ENCODE peak calls at places on chromosomes 12 and 14, in six cellular contexts. L is hepatocyte, M is MM.1S, I is astrocyte, K is GM23248, H is H1. R is an unnamed sample.

GRCh38 chr14:20499108-20499507 is 6.2 kb upstream of the RNASE10 start:
- DNase-seq in L (no peak), M (no peak), I (no peak), K (no peak), H (peak), R (no peak)

GRCh38 chr12:124914392-124915248 is at the start of gene UBC:
- DNase-seq in L (peak), M (peak), I (peak), K (peak), H (no peak), R (peak)

GRCh38 chr12:11787921-11788849 is 138.7 kb downstream of the ETV6 start:
- DNase-seq in L (no peak), M (no peak), I (no peak), K (no peak), H (no peak), R (no peak)

GRCh38 chr12:64034901-64035576 is 187.1 kb downstream of the KICS2 start:
- DNase-seq in L (no peak), M (peak), I (no peak), K (no peak), H (no peak), R (no peak)

GRCh38 chr12:47722136-47722834 is 3.0 kb downstream of the ENDOU start:
- DNase-seq in L (no peak), M (no peak), I (no peak), K (no peak), H (no peak), R (no peak)

GRCh38 chr14:104794099-104794498 is 1.4 kb downstream of the AKT1 start:
- DNase-seq in L (peak), M (no peak), I (peak), K (peak), H (peak), R (no peak)

GRCh38 chr14:49896956-49897355 is 4.1 kb downstream of the ARF6 start:
- DNase-seq in L (no peak), M (no peak), I (no peak), K (no peak), H (no peak), R (peak)

GRCh38 chr14:64966976-64967375 is 5.2 kb downstream of the RAB15 start:
- DNase-seq in L (peak), M (no peak), I (no peak), K (no peak), H (no peak), R (no peak)

GRCh38 chr12:111445311-111446043 is 39.8 kb downstream of the SH2B3 start:
- DNase-seq in L (no peak), M (no peak), I (no peak), K (peak), H (no peak), R (no peak)

GRCh38 chr12:126139355-126139754 is 1074.1 kb downstream of the AACS start:
- DNase-seq in L (no peak), M (no peak), I (no peak), K (no peak), H (no peak), R (no peak)

GRCh38 chr14:91233936-91234790 is 10.3 kb downstream of the GPR68 start:
- DNase-seq in L (no peak), M (no peak), I (no peak), K (no peak), H (no peak), R (no peak)

DNA sequence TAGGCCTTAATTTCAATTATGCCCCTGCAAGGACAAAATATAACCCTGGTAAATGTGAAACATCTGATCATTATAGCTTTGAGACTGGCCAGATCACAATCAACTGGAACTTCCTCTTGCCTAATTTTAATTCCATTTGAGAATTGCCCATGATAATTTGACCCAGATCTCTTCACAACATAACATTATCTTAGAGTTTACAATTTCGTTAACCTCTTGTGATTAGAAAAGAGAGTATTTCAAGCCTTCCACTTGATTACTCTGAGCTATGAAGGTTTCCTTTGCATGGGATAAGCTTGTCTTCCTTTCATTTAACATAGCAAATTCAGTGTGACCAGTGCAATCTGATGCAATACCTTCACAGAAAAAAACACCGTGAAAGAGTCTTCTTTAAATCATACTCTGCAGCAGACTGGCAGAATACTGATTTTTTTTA is 143.6 kb downstream of the DUSP6 start:
- DNase-seq in L (no peak), M (no peak), I (no peak), K (peak), H (no peak), R (no peak)
- H2AFZ ChIP-seq in L (peak), M (no peak), I (no peak), K (peak), H (peak), R (no peak)

GRCh38 chr12:54300732-54301427 is at the start of gene NFE2:
- DNase-seq in L (peak), M (peak), I (peak), K (peak), H (peak), R (peak)
- H3K4me3 ChIP-seq in L (no peak), M (no peak), I (peak), K (peak), H (peak), R (no peak)

GRCh38 chr12:59737725-59738463 is 142.1 kb downstream of the SLC16A7 start:
- DNase-seq in L (no peak), M (peak), I (peak), K (peak), H (no peak), R (no peak)
- H2AFZ ChIP-seq in L (no peak), M (no peak), I (no peak), K (peak), H (no peak), R (no peak)

DNA sequence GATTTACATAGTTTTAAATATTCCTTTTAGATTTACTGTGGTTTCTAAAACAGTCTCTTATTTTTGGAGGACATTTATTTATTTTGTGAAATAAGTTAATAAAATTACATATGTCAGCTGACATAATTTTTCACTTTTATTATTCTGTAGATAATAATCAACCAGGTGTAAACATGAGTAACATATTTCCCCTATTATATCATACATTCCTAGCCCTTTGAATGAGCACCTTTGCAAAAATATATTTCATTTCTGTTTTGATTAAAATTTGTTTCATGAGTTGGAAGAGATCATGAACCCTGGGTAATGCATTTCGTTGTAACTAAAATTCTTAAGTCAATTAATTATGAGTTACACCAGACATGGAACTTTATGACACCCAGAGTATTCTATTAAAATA is 56.3 kb downstream of the SLC16A7 start:
- DNase-seq in L (no peak), M (no peak), I (no peak), K (no peak), H (no peak), R (no peak)
- H3K4me3 ChIP-seq in L (no peak), M (no peak), I (no peak), K (no peak), H (no peak), R (no peak)

DNA sequence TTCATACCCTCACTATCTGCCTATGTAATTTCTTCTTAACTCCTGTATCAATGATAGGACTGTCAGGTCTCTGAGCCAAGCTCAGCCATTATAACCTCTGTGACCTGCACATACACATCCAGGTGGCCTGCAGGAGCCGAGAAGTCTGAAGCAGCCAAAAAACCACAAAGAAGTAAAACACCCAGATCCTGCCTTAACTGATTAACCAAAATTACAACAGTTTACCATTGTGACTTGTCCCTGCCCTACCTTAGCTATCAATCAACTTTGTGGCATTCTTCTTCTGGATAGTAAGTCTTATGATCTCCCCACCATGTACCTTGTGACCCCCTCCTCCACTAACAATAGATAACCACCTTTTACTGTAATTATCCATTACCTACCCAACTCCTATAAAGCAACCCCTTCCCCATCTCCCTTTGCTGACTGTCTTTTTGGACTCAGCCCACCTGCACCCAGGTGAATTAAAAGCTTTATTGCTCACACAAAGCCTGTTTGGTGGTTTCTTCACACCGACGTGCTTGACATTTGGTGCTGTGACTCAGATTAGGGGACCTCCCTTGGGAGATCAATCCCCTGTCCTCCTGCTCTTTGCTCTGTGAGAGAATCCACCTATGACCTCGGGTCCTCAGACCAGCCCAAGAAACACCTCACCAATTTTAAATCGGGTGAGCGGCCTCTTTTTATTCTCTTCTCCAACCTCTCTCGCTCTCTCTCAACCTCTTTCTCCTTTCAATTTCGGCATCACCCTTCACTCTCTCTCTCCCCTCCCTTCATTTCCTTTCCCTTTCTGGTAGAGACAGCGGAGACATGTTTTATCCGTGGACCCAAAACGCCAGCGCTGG is 11.5 kb upstream of the LGMN start:
- DNase-seq in L (no peak), M (peak), I (no peak), K (no peak), H (no peak), R (no peak)
- H2AFZ ChIP-seq in L (no peak), M (no peak), I (no peak), K (peak), H (no peak), R (no peak)

DNA sequence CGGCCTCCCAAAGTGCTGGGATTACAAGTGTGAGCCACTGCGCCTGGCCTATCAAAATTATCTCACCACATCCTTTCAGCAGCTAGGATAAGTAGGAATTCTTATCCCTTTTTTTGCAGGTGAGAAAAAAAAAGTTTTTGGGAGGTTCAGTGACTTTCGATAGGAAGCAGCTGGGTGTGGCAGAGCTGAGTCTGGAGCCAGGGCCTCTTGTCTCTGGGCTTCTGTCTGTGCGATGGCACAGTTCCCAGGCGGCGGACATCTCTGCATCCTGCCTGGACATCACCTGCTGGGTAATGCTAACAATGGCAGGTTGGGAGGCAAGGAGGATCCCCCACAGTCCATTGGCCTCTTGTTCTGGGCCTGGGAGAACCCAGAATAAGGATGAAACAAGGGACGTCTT is 12.5 kb downstream of the NRXN3 start:
- DNase-seq in L (no peak), M (no peak), I (no peak), K (no peak), H (no peak), R (no peak)
- H3K4me3 ChIP-seq in L (no peak), M (no peak), I (no peak), K (no peak), H (no peak), R (no peak)

GRCh38 chr12:27361372-27361771 is 28.7 kb downstream of the BMAL2 start:
- DNase-seq in L (no peak), M (no peak), I (peak), K (peak), H (no peak), R (no peak)
- H2AFZ ChIP-seq in L (no peak), M (no peak), I (no peak), K (peak), H (no peak), R (no peak)

R was measured in Karpas-422.